ENCODE peak calls at places on chromosomes 6 and 20, in eight cellular contexts. One of them, this sample, is unnamed.

GRCh38 chr6:37570801-37571200 is 71.1 kb upstream of the CCDC167 start:
- DNase-seq in cardiac muscle cell: no peak
- DNase-seq in esophagus squamous epithelium: no peak
- DNase-seq in left ventricle myocardium inferior: no peak
- DNase-seq in lung: no peak
- DNase-seq in A549: no peak
- DNase-seq in foreskin fibroblast: no peak
- DNase-seq in mucosa of descending colon: no peak
- DNase-seq in this sample: no peak

GRCh38 chr20:43680976-43681375 is 14.1 kb downstream of the MYBL2 start:
- DNase-seq in cardiac muscle cell: no peak
- DNase-seq in esophagus squamous epithelium: no peak
- DNase-seq in left ventricle myocardium inferior: no peak
- DNase-seq in lung: no peak
- DNase-seq in A549: no peak
- DNase-seq in foreskin fibroblast: peak; percentile 77
- DNase-seq in mucosa of descending colon: no peak
- DNase-seq in this sample: no peak

GRCh38 chr6:90362273-90362672 is 65.6 kb upstream of the BACH2 start:
- DNase-seq in cardiac muscle cell: peak; percentile 70
- DNase-seq in esophagus squamous epithelium: no peak
- DNase-seq in left ventricle myocardium inferior: no peak
- DNase-seq in lung: no peak
- DNase-seq in A549: no peak
- DNase-seq in foreskin fibroblast: peak; percentile 53
- DNase-seq in mucosa of descending colon: no peak
- DNase-seq in this sample: no peak

GRCh38 chr6:170487707-170488329 is 65.3 kb downstream of the PSMB1 start:
- DNase-seq in cardiac muscle cell: no peak
- DNase-seq in esophagus squamous epithelium: no peak
- DNase-seq in left ventricle myocardium inferior: no peak
- DNase-seq in lung: no peak
- DNase-seq in A549: no peak
- DNase-seq in foreskin fibroblast: no peak
- DNase-seq in mucosa of descending colon: no peak
- DNase-seq in this sample: no peak

GRCh38 chr6:100257661-100258395 is 206.9 kb downstream of the SIM1 start:
- DNase-seq in cardiac muscle cell: peak; percentile 81
- DNase-seq in esophagus squamous epithelium: no peak
- DNase-seq in left ventricle myocardium inferior: no peak
- DNase-seq in lung: no peak
- DNase-seq in A549: peak; percentile 46
- DNase-seq in foreskin fibroblast: peak; percentile 62
- DNase-seq in mucosa of descending colon: no peak
- DNase-seq in this sample: peak; percentile 77

GRCh38 chr6:119310486-119311036 is 39.0 kb downstream of the MAN1A1 start:
- DNase-seq in cardiac muscle cell: peak; percentile 20
- DNase-seq in esophagus squamous epithelium: no peak
- DNase-seq in left ventricle myocardium inferior: no peak
- DNase-seq in lung: no peak
- DNase-seq in A549: no peak
- DNase-seq in foreskin fibroblast: peak; percentile 48
- DNase-seq in mucosa of descending colon: no peak
- DNase-seq in this sample: no peak

GRCh38 chr6:34332255-34333198 is 59.9 kb downstream of the NUDT3 start:
- DNase-seq in cardiac muscle cell: no peak
- DNase-seq in esophagus squamous epithelium: no peak
- DNase-seq in left ventricle myocardium inferior: no peak
- DNase-seq in lung: no peak
- DNase-seq in A549: no peak
- DNase-seq in foreskin fibroblast: no peak
- DNase-seq in mucosa of descending colon: no peak
- DNase-seq in this sample: no peak

GRCh38 chr6:143878272-143878760 is 14.0 kb downstream of the ZC2HC1B start:
- DNase-seq in cardiac muscle cell: no peak
- DNase-seq in esophagus squamous epithelium: no peak
- DNase-seq in left ventricle myocardium inferior: no peak
- DNase-seq in lung: no peak
- DNase-seq in A549: no peak
- DNase-seq in foreskin fibroblast: peak; percentile 18
- DNase-seq in mucosa of descending colon: no peak
- DNase-seq in this sample: no peak

GRCh38 chr20:59043698-59044097 is 1.1 kb upstream of the PRELID3B start:
- DNase-seq in cardiac muscle cell: no peak
- DNase-seq in esophagus squamous epithelium: no peak
- DNase-seq in left ventricle myocardium inferior: no peak
- DNase-seq in lung: no peak
- DNase-seq in A549: no peak
- DNase-seq in foreskin fibroblast: peak; percentile 68
- DNase-seq in mucosa of descending colon: no peak
- DNase-seq in this sample: peak; percentile 46

GRCh38 chr20:39269031-39269461 is 306.9 kb downstream of the DHX35 start:
- DNase-seq in cardiac muscle cell: peak; percentile 34
- DNase-seq in esophagus squamous epithelium: no peak
- DNase-seq in left ventricle myocardium inferior: peak; percentile 51
- DNase-seq in lung: no peak
- DNase-seq in A549: peak; percentile 51
- DNase-seq in foreskin fibroblast: peak; percentile 41
- DNase-seq in mucosa of descending colon: peak; percentile 68
- DNase-seq in this sample: no peak

GRCh38 chr6:130975325-130975724 is 87.7 kb downstream of the EPB41L2 start:
- DNase-seq in cardiac muscle cell: no peak
- DNase-seq in esophagus squamous epithelium: no peak
- DNase-seq in left ventricle myocardium inferior: no peak
- DNase-seq in lung: no peak
- DNase-seq in A549: no peak
- DNase-seq in foreskin fibroblast: peak; percentile 52
- DNase-seq in mucosa of descending colon: no peak
- DNase-seq in this sample: peak; percentile 15

GRCh38 chr6:72580281-72580940 is 41.5 kb upstream of the KCNQ5 start:
- DNase-seq in cardiac muscle cell: peak; percentile 89
- DNase-seq in esophagus squamous epithelium: no peak
- DNase-seq in left ventricle myocardium inferior: no peak
- DNase-seq in lung: no peak
- DNase-seq in A549: peak; percentile 19
- DNase-seq in foreskin fibroblast: peak; percentile 89
- DNase-seq in mucosa of descending colon: no peak
- DNase-seq in this sample: peak; percentile 87

GRCh38 chr20:46520976-46521579 is 7.7 kb upstream of the ZNF334 start:
- DNase-seq in cardiac muscle cell: peak; percentile 75
- DNase-seq in esophagus squamous epithelium: no peak
- DNase-seq in left ventricle myocardium inferior: no peak
- DNase-seq in lung: peak; percentile 40
- DNase-seq in A549: peak; percentile 33
- DNase-seq in foreskin fibroblast: peak; percentile 76
- DNase-seq in mucosa of descending colon: peak; percentile 58
- DNase-seq in this sample: peak; percentile 50

GRCh38 chr6:146154197-146154596 is 125.3 kb downstream of the GRM1 start:
- DNase-seq in cardiac muscle cell: no peak
- DNase-seq in esophagus squamous epithelium: no peak
- DNase-seq in left ventricle myocardium inferior: no peak
- DNase-seq in lung: no peak
- DNase-seq in A549: no peak
- DNase-seq in foreskin fibroblast: no peak
- DNase-seq in mucosa of descending colon: no peak
- DNase-seq in this sample: no peak

GRCh38 chr6:79260772-79261171 is 26.3 kb upstream of the HMGN3 start:
- DNase-seq in cardiac muscle cell: no peak
- DNase-seq in esophagus squamous epithelium: no peak
- DNase-seq in left ventricle myocardium inferior: no peak
- DNase-seq in lung: no peak
- DNase-seq in A549: no peak
- DNase-seq in foreskin fibroblast: no peak
- DNase-seq in mucosa of descending colon: no peak
- DNase-seq in this sample: no peak

GRCh38 chr6:6008648-6009421 is 2.1 kb upstream of the NRN1 start:
- DNase-seq in cardiac muscle cell: peak; percentile 48
- DNase-seq in esophagus squamous epithelium: no peak
- DNase-seq in left ventricle myocardium inferior: peak; percentile 73
- DNase-seq in lung: peak; percentile 68
- DNase-seq in A549: peak; percentile 68
- DNase-seq in foreskin fibroblast: peak; percentile 65
- DNase-seq in mucosa of descending colon: peak; percentile 79
- DNase-seq in this sample: peak; percentile 12

DNA sequence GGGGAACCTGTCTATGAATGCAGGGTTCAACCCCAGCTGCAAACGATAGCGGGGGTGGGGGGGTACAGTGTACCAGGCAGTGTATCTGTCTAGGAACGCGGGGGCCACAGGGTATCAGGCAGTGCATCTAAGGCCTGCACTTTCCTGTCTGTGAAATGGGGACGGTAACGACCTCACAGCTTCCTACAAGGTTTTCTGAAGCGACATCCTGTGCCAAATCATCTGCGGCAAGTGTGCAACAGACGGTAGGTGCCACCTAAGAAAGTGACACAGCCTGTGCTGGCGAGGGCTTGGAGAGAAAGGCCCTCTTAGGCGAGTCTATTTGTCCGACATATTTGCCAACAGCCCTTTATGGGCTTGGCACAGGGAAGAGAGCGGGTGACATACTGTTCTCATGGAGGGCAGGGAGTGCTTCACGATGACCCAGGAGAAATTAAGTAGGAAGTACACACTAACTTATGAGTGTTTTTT is 3.8 kb downstream of the DIDO1 start:
- DNase-seq in cardiac muscle cell: no peak
- DNase-seq in esophagus squamous epithelium: no peak
- DNase-seq in left ventricle myocardium inferior: no peak
- DNase-seq in lung: no peak
- DNase-seq in A549: no peak
- DNase-seq in foreskin fibroblast: no peak
- DNase-seq in mucosa of descending colon: no peak
- DNase-seq in this sample: no peak
- TF ChIP-seq CTCF in cardiac muscle cell: no peak
- TF ChIP-seq CTCF in esophagus squamous epithelium: no peak
- TF ChIP-seq CTCF in left ventricle myocardium inferior: no peak
- TF ChIP-seq CTCF in lung: no peak
- TF ChIP-seq CTCF in A549: no peak
- TF ChIP-seq CTCF in foreskin fibroblast: no peak
- TF ChIP-seq CTCF in mucosa of descending colon: no peak
- TF ChIP-seq CTCF in this sample: no peak

DNA sequence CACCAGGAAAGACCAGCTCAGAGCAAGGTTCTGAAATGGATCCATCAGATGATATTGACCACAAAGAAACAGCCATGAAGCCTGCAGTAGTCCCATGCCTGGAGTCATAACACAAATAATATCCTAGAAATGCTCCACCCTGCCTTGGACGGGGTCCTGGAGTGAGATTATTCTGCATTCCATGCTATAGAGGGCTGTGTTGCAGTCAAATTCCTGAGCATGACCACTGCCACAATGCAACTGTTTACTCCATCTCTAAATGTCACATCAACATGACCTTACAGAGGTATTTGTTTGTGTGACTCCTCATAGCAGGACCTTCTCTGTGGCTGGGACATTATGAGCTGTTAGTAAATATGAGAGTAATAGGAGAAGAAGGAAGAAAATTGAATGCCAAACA is 257.5 kb upstream of the TCF21 start:
- DNase-seq in cardiac muscle cell: peak; percentile 65
- DNase-seq in esophagus squamous epithelium: no peak
- DNase-seq in left ventricle myocardium inferior: no peak
- DNase-seq in lung: no peak
- DNase-seq in A549: no peak
- DNase-seq in foreskin fibroblast: peak; percentile 82
- DNase-seq in mucosa of descending colon: no peak
- DNase-seq in this sample: peak; percentile 69
- TF ChIP-seq CTCF in cardiac muscle cell: peak; percentile 39
- TF ChIP-seq CTCF in esophagus squamous epithelium: no peak
- TF ChIP-seq CTCF in left ventricle myocardium inferior: no peak
- TF ChIP-seq CTCF in lung: no peak
- TF ChIP-seq CTCF in A549: no peak
- TF ChIP-seq CTCF in foreskin fibroblast: peak; percentile 23
- TF ChIP-seq CTCF in mucosa of descending colon: no peak
- TF ChIP-seq CTCF in this sample: peak; percentile 43

DNA sequence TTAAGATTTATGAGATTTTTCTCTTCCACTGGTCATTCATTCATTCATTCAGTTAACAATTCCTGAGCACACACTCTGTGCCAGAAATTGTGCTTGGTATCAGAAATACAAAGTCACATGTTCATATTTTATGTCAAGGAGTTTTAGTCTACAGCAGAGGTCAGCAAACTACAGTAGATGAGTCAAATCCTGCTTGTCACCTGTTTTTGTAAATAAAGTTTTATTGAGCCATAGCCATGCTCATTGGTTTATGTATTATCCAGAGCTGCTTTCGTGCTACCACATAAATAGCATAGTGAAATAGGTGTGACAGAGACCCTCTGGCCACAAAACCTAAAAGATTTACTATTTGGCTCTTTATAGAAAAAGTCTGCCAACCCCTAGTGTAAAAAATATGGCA is 46.8 kb downstream of the THEMIS start:
- DNase-seq in cardiac muscle cell: peak; percentile 7
- DNase-seq in esophagus squamous epithelium: no peak
- DNase-seq in left ventricle myocardium inferior: no peak
- DNase-seq in lung: no peak
- DNase-seq in A549: no peak
- DNase-seq in foreskin fibroblast: peak; percentile 7
- DNase-seq in mucosa of descending colon: no peak
- DNase-seq in this sample: no peak
- TF ChIP-seq CTCF in cardiac muscle cell: no peak
- TF ChIP-seq CTCF in esophagus squamous epithelium: no peak
- TF ChIP-seq CTCF in left ventricle myocardium inferior: no peak
- TF ChIP-seq CTCF in lung: no peak
- TF ChIP-seq CTCF in A549: peak; percentile 15
- TF ChIP-seq CTCF in foreskin fibroblast: no peak
- TF ChIP-seq CTCF in mucosa of descending colon: no peak
- TF ChIP-seq CTCF in this sample: no peak

GRCh38 chr20:4812641-4813075 is 90.9 kb downstream of the PRND start:
- DNase-seq in cardiac muscle cell: no peak
- DNase-seq in esophagus squamous epithelium: no peak
- DNase-seq in left ventricle myocardium inferior: no peak
- DNase-seq in lung: no peak
- DNase-seq in A549: no peak
- DNase-seq in foreskin fibroblast: no peak
- DNase-seq in mucosa of descending colon: no peak
- DNase-seq in this sample: no peak

GRCh38 chr20:4815618-4816017 is 93.9 kb downstream of the PRND start:
- DNase-seq in cardiac muscle cell: no peak
- DNase-seq in esophagus squamous epithelium: no peak
- DNase-seq in left ventricle myocardium inferior: no peak
- DNase-seq in lung: no peak
- DNase-seq in A549: no peak
- DNase-seq in foreskin fibroblast: no peak
- DNase-seq in mucosa of descending colon: no peak
- DNase-seq in this sample: no peak

GRCh38 chr20:4813076-4813838 is 91.5 kb downstream of the PRND start:
- DNase-seq in cardiac muscle cell: peak; percentile 32
- DNase-seq in esophagus squamous epithelium: no peak
- DNase-seq in left ventricle myocardium inferior: no peak
- DNase-seq in lung: no peak
- DNase-seq in A549: no peak
- DNase-seq in foreskin fibroblast: no peak
- DNase-seq in mucosa of descending colon: peak; percentile 50
- DNase-seq in this sample: no peak

GRCh38 chr20:4814696-4815252 is 93.1 kb downstream of the PRND start:
- DNase-seq in cardiac muscle cell: no peak
- DNase-seq in esophagus squamous epithelium: peak; percentile 51
- DNase-seq in left ventricle myocardium inferior: peak; percentile 35
- DNase-seq in lung: no peak
- DNase-seq in A549: no peak
- DNase-seq in foreskin fibroblast: no peak
- DNase-seq in mucosa of descending colon: peak; percentile 53
- DNase-seq in this sample: no peak

GRCh38 chr20:4813839-4814695 is 92.4 kb downstream of the PRND start:
- DNase-seq in cardiac muscle cell: no peak
- DNase-seq in esophagus squamous epithelium: peak; percentile 31
- DNase-seq in left ventricle myocardium inferior: no peak
- DNase-seq in lung: no peak
- DNase-seq in A549: no peak
- DNase-seq in foreskin fibroblast: no peak
- DNase-seq in mucosa of descending colon: no peak
- DNase-seq in this sample: no peak
- TF ChIP-seq CTCF in cardiac muscle cell: no peak
- TF ChIP-seq CTCF in esophagus squamous epithelium: no peak
- TF ChIP-seq CTCF in left ventricle myocardium inferior: no peak
- TF ChIP-seq CTCF in lung: no peak
- TF ChIP-seq CTCF in A549: no peak
- TF ChIP-seq CTCF in foreskin fibroblast: no peak
- TF ChIP-seq CTCF in mucosa of descending colon: no peak
- TF ChIP-seq CTCF in this sample: no peak

This sample was measured in HFFc6.